ENCODE peak calls at places on chromosomes 5 and 9, in seven cellular contexts. W is CD8-positive, alpha-beta memory T cell; E is HCT116; U is colonic mucosa; D is stomach; Y is cardiac muscle cell; M is ovary. B is an unnamed sample.

GRCh38 chr5:178385472-178385853 is 152.9 kb upstream of the PHYKPL start:
- DNase-seq in W (no peak), E (no peak), U (no peak), D (no peak), Y (no peak), M (no peak), B (peak; percentile 20)

GRCh38 chr9:89475891-89476440 is 21.9 kb downstream of the SEMA4D start:
- DNase-seq in W (no peak), E (no peak), U (no peak), D (no peak), Y (no peak), M (no peak), B (peak; percentile 30)

GRCh38 chr5:18314192-18314778 is 680.0 kb downstream of the TAF11L14 start:
- DNase-seq in W (no peak), E (peak; percentile 6), U (no peak), D (no peak), Y (peak; percentile 37), M (no peak), B (no peak)

GRCh38 chr9:92746567-92747458 is 17.8 kb downstream of the BICD2 start:
- DNase-seq in W (no peak), E (no peak), U (no peak), D (no peak), Y (peak; percentile 63), M (no peak), B (peak; percentile 36)

GRCh38 chr5:79237735-79238560 is 2.0 kb downstream of the JMY start:
- DNase-seq in W (no peak), E (no peak), U (no peak), D (no peak), Y (peak; percentile 9), M (no peak), B (no peak)

GRCh38 chr9:69980591-69980990 is 63.1 kb upstream of the MAMDC2 start:
- DNase-seq in W (no peak), E (no peak), U (no peak), D (no peak), Y (no peak), M (no peak), B (no peak)

GRCh38 chr5:34652916-34653315 is 3.2 kb upstream of the RAI14 start:
- DNase-seq in W (no peak), E (no peak), U (no peak), D (no peak), Y (peak; percentile 78), M (no peak), B (no peak)

GRCh38 chr5:176530983-176531901 is 6.0 kb downstream of the RNF44 start:
- DNase-seq in W (no peak), E (no peak), U (no peak), D (no peak), Y (no peak), M (peak; percentile 58), B (no peak)

GRCh38 chr5:174094857-174095606 is 49.5 kb downstream of the NSG2 start:
- DNase-seq in W (no peak), E (no peak), U (no peak), D (no peak), Y (no peak), M (no peak), B (no peak)

GRCh38 chr9:14939378-14939777 is 29.1 kb upstream of the FREM1 start:
- DNase-seq in W (no peak), E (no peak), U (no peak), D (no peak), Y (no peak), M (no peak), B (no peak)

GRCh38 chr5:32147959-32148358 is 26.2 kb downstream of the GOLPH3 start:
- DNase-seq in W (no peak), E (no peak), U (no peak), D (no peak), Y (no peak), M (no peak), B (no peak)

GRCh38 chr5:32147236-32147635 is 26.9 kb downstream of the GOLPH3 start:
- DNase-seq in W (no peak), E (no peak), U (no peak), D (no peak), Y (peak; percentile 57), M (no peak), B (no peak)

GRCh38 chr5:32143991-32144636 is 30.0 kb downstream of the GOLPH3 start:
- DNase-seq in W (no peak), E (no peak), U (no peak), D (no peak), Y (no peak), M (no peak), B (no peak)

GRCh38 chr5:32144637-32145207 is 29.4 kb downstream of the GOLPH3 start:
- DNase-seq in W (no peak), E (no peak), U (no peak), D (peak; percentile 44), Y (no peak), M (peak; percentile 56), B (no peak)

GRCh38 chr5:32145378-32145777 is 28.7 kb downstream of the GOLPH3 start:
- DNase-seq in W (no peak), E (no peak), U (no peak), D (no peak), Y (no peak), M (no peak), B (no peak)
- H3K4me1 ChIP-seq in W (peaks cover 22% of the 10 kb centered on the region), E (no peaks in the 10 kb centered on the region), U (peaks cover 18% of the 10 kb centered on the region), D (peaks cover 38% of the 10 kb centered on the region), Y (peaks cover 36% of the 10 kb centered on the region), M (peaks cover 12% of the 10 kb centered on the region), B (no peaks in the 10 kb centered on the region)

GRCh38 chr5:61320860-61321259 is 11.2 kb upstream of the ZSWIM6 start:
- DNase-seq in W (no peak), E (no peak), U (no peak), D (no peak), Y (no peak), M (no peak), B (no peak)

GRCh38 chr5:61322738-61323429 is 9.2 kb upstream of the ZSWIM6 start:
- DNase-seq in W (no peak), E (no peak), U (peak; percentile 78), D (peak; percentile 69), Y (peak; percentile 76), M (no peak), B (peak; percentile 79)

GRCh38 chr5:61321650-61322049 is 10.4 kb upstream of the ZSWIM6 start:
- DNase-seq in W (no peak), E (no peak), U (no peak), D (no peak), Y (no peak), M (no peak), B (no peak)

GRCh38 chr5:61318374-61318773 is 13.7 kb upstream of the ZSWIM6 start:
- DNase-seq in W (no peak), E (no peak), U (no peak), D (no peak), Y (no peak), M (no peak), B (no peak)

DNA sequence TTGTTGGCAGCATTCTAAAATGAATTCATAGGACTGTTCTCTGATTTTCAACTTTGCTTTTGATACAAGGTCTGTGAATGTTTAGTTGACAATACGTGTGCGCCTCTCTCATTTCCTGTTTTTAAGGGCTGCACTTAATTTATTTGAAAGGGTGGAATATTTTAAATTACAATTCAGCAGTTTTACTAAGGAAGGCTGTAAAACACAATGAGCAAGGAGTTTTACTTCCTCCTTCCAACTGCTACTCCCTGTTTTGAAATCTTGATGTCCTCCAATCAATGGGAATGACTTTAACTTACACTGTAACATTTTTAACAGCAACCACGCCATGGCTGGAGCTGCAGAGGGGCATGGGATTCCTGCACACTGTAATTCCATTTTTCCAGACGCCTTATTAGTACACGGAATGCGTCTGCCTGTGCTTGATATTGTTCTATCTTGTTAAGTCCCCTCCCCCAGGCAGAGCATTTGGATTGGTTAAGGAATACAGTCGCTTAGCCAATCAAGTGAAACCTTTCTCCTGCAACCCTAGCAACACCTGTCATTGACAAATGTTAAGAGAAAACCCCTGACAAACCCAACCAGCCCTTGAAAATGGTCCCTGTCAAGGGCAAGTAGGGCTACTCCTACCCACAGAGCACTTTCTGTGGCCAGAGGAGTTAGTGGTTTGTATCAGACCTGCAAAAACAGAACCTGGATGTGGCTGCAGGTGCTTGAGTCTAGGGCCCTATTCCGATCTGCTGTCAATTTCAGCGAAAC is 12.5 kb upstream of the ZSWIM6 start:
- DNase-seq in W (no peak), E (no peak), U (peak; percentile 68), D (no peak), Y (peak; percentile 52), M (no peak), B (peak; percentile 50)
- H3K4me3 ChIP-seq in W (no peak overlapping the region), E (no peak overlapping the region), U (no peak overlapping the region), D (no peak overlapping the region), Y (no peak overlapping the region), M (no peak overlapping the region), B (no peak overlapping the region)

GRCh38 chr9:98081477-98082219 is 25.1 kb downstream of the NANS start:
- DNase-seq in W (no peak), E (no peak), U (peak; percentile 57), D (peak; percentile 54), Y (no peak), M (no peak), B (peak; percentile 67)

GRCh38 chr9:98080780-98081179 is 24.2 kb downstream of the NANS start:
- DNase-seq in W (no peak), E (no peak), U (no peak), D (no peak), Y (no peak), M (no peak), B (no peak)

GRCh38 chr9:98075332-98075805 is 18.8 kb downstream of the NANS start:
- DNase-seq in W (no peak), E (peak; percentile 40), U (peak; percentile 47), D (peak; percentile 44), Y (peak; percentile 78), M (no peak), B (no peak)

GRCh38 chr9:98080346-98080745 is 23.8 kb downstream of the NANS start:
- DNase-seq in W (no peak), E (no peak), U (no peak), D (no peak), Y (no peak), M (no peak), B (no peak)

DNA sequence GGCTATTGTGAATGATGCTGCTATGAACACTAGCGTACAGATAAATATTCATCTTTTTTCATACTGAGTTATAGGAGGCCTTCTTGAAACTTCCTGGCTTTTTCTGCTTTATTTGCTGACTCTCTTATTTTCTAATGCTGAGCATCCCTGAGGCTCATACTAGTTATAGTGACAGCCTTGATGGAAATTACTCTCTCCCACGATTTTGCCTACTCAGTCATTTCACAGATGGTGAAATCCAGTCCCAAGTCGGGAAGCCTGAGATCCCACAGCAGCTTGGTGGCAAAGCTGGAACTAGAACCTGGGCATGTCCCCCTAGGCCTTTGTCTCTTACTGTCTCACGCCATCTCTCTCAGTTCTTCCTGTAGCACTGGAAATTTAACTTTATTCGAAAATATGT is 22.4 kb downstream of the NANS start:
- DNase-seq in W (no peak), E (no peak), U (no peak), D (no peak), Y (no peak), M (no peak), B (no peak)
- H3K4me1 ChIP-seq in W (peaks cover 49% of the 10 kb centered on the region), E (peaks cover 27% of the 10 kb centered on the region), U (peaks cover 10% of the 10 kb centered on the region), D (peaks cover 33% of the 10 kb centered on the region), Y (no peaks in the 10 kb centered on the region), M (peaks cover 3% of the 10 kb centered on the region), B (peaks cover 17% of the 10 kb centered on the region)

DNA sequence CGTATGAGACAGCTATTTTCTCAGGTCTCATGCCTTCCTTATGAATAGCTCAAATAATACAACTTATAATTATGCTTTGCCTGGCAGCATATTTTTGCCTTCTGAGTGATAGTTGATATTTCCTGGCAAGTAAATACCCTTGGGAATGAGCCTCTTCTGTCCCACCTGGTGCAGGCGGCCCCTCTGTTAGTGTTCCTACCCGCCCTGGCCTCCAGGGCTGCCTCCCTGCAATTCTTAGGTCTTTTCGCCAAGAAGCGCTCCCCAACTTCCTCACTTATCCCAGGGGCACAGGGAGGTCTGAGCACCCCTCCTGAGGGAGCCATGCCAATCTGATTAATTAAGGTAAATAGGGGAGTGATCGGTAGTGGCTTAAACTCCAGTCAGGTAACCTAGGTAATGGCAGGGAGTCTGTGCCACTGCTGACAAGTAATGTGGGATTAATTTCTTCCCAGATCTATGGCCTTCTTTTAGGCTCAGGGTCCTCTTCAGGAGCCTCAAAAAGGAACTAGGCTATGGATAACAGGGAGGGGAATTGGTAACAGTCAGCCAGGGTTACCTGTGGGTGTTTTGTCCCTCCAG is 81.5 kb downstream of the GALNT10 start:
- DNase-seq in W (no peak), E (no peak), U (no peak), D (no peak), Y (no peak), M (no peak), B (no peak)
- H3K4me3 ChIP-seq in W (no peak overlapping the region), E (no peak overlapping the region), U (no peak overlapping the region), D (no peak overlapping the region), Y (no peak overlapping the region), M (no peak overlapping the region), B (no peak overlapping the region)